ENCODE peak calls at places on chromosome 12, in eight cellular contexts. M is naive thymus-derived CD8-positive, alpha-beta T cell; R is fibroblast of the aortic adventitia; Y is EL; G is fibroblast of mammary gland; X is hepatocyte; O is cardiac muscle cell; E is GOT3. B is an unnamed sample.
A peak's percentile ranks its signal among the peaks of the same experiment; 100 is the strongest.

GRCh38 chr12:10753066-10753465 is 29.9 kb upstream of the YBX3 start:
- DNase-seq in G (peak; percentile 63), O (peak; percentile 41), Y (peak; percentile 59), M (no peak), R (peak; percentile 9), X (peak; percentile 10), E (no peak), B (no peak)

GRCh38 chr12:110590059-110590458 is 6.9 kb upstream of the PPTC7 start:
- DNase-seq in G (no peak), E (no peak), R (no peak), Y (no peak), X (no peak), M (no peak), O (no peak), B (no peak)

GRCh38 chr12:55681142-55682077 is 26.3 kb downstream of the ITGA7 start:
- DNase-seq in O (peak; percentile 62), E (no peak), R (peak; percentile 66), M (no peak), G (peak; percentile 80), X (peak; percentile 89), Y (peak; percentile 77), B (no peak)

GRCh38 chr12:110972870-110973269 is 52.5 kb upstream of the MYL2 start:
- DNase-seq in G (no peak), R (no peak), O (no peak), X (no peak), E (no peak), Y (no peak), M (no peak), B (no peak)

GRCh38 chr12:6235906-6236640 is 35.9 kb downstream of the CD9 start:
- DNase-seq in O (no peak), Y (no peak), E (no peak), G (no peak), X (no peak), R (no peak), M (peak; percentile 63), B (no peak)

GRCh38 chr12:54661048-54661447 is 12.9 kb upstream of the DCD start:
- DNase-seq in X (no peak), R (no peak), O (no peak), M (no peak), G (no peak), E (no peak), Y (no peak), B (no peak)

GRCh38 chr12:132356686-132357622 is 27.6 kb upstream of the GALNT9 start:
- DNase-seq in R (peak; percentile 5), E (no peak), Y (peak; percentile 80), X (peak; percentile 83), G (peak; percentile 69), M (peak; percentile 36), O (peak; percentile 86), B (no peak)

GRCh38 chr12:82963961-82964360 is 277.3 kb downstream of the TMTC2 start:
- DNase-seq in Y (no peak), X (no peak), E (no peak), O (no peak), R (peak; percentile 5), G (no peak), M (no peak), B (no peak)

GRCh38 chr12:71415336-71416231 is 24.0 kb upstream of the LGR5 start:
- DNase-seq in G (peak; percentile 66), M (no peak), O (peak; percentile 67), Y (peak; percentile 54), X (peak; percentile 80), E (no peak), R (peak; percentile 74), B (no peak)

GRCh38 chr12:3362751-3363150 is 128.3 kb upstream of the PRMT8 start:
- DNase-seq in Y (no peak), R (no peak), M (no peak), O (no peak), E (no peak), G (no peak), X (no peak), B (no peak)

GRCh38 chr12:1798734-1799067 is 21.7 kb upstream of the LRTM2 start:
- DNase-seq in E (no peak), M (peak; percentile 41), X (no peak), Y (no peak), O (no peak), G (no peak), R (no peak), B (no peak)

GRCh38 chr12:57488397-57489156 is 709 bp downstream of the MARS1 start:
- DNase-seq in G (peak; percentile 18), O (no peak), Y (no peak), E (no peak), M (no peak), X (no peak), R (peak; percentile 20), B (no peak)

GRCh38 chr12:131598717-131599116 is 112.2 kb upstream of the SFSWAP start:
- DNase-seq in R (no peak), X (no peak), G (no peak), E (no peak), O (no peak), M (no peak), Y (no peak), B (no peak)